ENCODE peak calls at places on chromosomes 4 and X, in eight cellular contexts. F is tibial nerve, O is WERI-Rb-1, H is cardiac muscle cell, V is K562, Q is breast epithelium, B is aorta, G is pancreas. C is an unnamed sample. For H3K27me3, the result is how much of the 10 kb centered on the place peaks cover.

GRCh38 chrX:140762061-140762460 is 52.5 kb downstream of the LINC00632 start:
- DNase-seq in F (no peak), O (peak), H (peak), V (peak), Q (no peak), B (no peak), G (no peak), C (peak)

GRCh38 chr4:124288706-124289486 is 423.6 kb downstream of the ANKRD50 start:
- DNase-seq in F (no peak), O (no peak), H (peak), V (no peak), Q (no peak), B (no peak), G (no peak), C (no peak)

GRCh38 chrX:77749695-77750094 is 36.3 kb downstream of the ATRX start:
- DNase-seq in F (no peak), O (no peak), H (peak), V (no peak), Q (no peak), B (no peak), G (no peak), C (no peak)

GRCh38 chrX:1462596-1463251 is 10.0 kb upstream of the ASMTL start:
- DNase-seq in F (no peak), O (peak), H (peak), V (peak), Q (no peak), B (peak), G (no peak), C (peak)

GRCh38 chr4:86400216-86400615 is 40.4 kb upstream of the MAPK10 start:
- DNase-seq in F (no peak), O (no peak), H (peak), V (no peak), Q (no peak), B (no peak), G (no peak), C (no peak)

GRCh38 chrX:117972681-117973080 is 143.9 kb downstream of the KLHL13 start:
- DNase-seq in F (no peak), O (no peak), H (no peak), V (no peak), Q (no peak), B (no peak), G (no peak), C (peak)

GRCh38 chr4:152247271-152247975 is 288.5 kb downstream of the FBXW7 start:
- DNase-seq in F (no peak), O (no peak), H (no peak), V (no peak), Q (no peak), B (no peak), G (no peak), C (no peak)

GRCh38 chr4:183139058-183139740 is 40.1 kb downstream of the WWC2 start:
- DNase-seq in F (no peak), O (no peak), H (no peak), V (no peak), Q (no peak), B (no peak), G (no peak), C (no peak)

GRCh38 chr4:158193171-158193749 is 17.0 kb upstream of the TMEM144 start:
- DNase-seq in F (no peak), O (no peak), H (peak), V (peak), Q (no peak), B (no peak), G (no peak), C (no peak)

GRCh38 chrX:153928846-153929245 is 2.8 kb upstream of the ARHGAP4 start:
- DNase-seq in F (no peak), O (no peak), H (no peak), V (no peak), Q (no peak), B (no peak), G (no peak), C (no peak)

GRCh38 chr4:177239878-177240277 is 69.8 kb upstream of the NEIL3 start:
- DNase-seq in F (no peak), O (no peak), H (no peak), V (no peak), Q (no peak), B (no peak), G (no peak), C (no peak)

GRCh38 chr4:53932784-53933183 is 131.6 kb downstream of the CHIC2 start:
- DNase-seq in F (no peak), O (no peak), H (peak), V (no peak), Q (no peak), B (no peak), G (no peak), C (peak)

GRCh38 chrX:9396930-9397329 is 67.9 kb upstream of the TBL1X start:
- DNase-seq in F (no peak), O (no peak), H (peak), V (no peak), Q (no peak), B (no peak), G (no peak), C (no peak)

GRCh38 chr4:48602763-48603162 is 112.7 kb downstream of the ZAR1 start:
- DNase-seq in F (no peak), O (no peak), H (no peak), V (no peak), Q (no peak), B (no peak), G (no peak), C (peak)

GRCh38 chr4:1626151-1626550 is 58.0 kb downstream of the FAM53A start:
- DNase-seq in F (no peak), O (no peak), H (no peak), V (no peak), Q (no peak), B (no peak), G (no peak), C (no peak)

GRCh38 chrX:10393899-10394298 is 226.5 kb downstream of the MID1 start:
- DNase-seq in F (no peak), O (no peak), H (peak), V (no peak), Q (no peak), B (no peak), G (no peak), C (no peak)

GRCh38 chr4:41256131-41256739 is 493 bp upstream of the UCHL1 start:
- DNase-seq in F (no peak), O (no peak), H (peak), V (no peak), Q (no peak), B (no peak), G (no peak), C (no peak)

GRCh38 chr4:7252510-7253340 is 60.4 kb downstream of the SORCS2 start:
- DNase-seq in F (no peak), O (no peak), H (no peak), V (peak), Q (no peak), B (no peak), G (no peak), C (no peak)

GRCh38 chr4:186693159-186693815 is 30.4 kb downstream of the FAT1 start:
- DNase-seq in F (peak), O (no peak), H (peak), V (peak), Q (no peak), B (peak), G (peak), C (peak)

GRCh38 chr4:41681054-41681453 is 67.5 kb downstream of the PHOX2B start:
- DNase-seq in F (no peak), O (no peak), H (no peak), V (no peak), Q (no peak), B (no peak), G (no peak), C (no peak)

GRCh38 chr4:108398326-108398725 is 222.1 kb upstream of the RPL34 start:
- DNase-seq in F (no peak), O (no peak), H (no peak), V (no peak), Q (no peak), B (no peak), G (no peak), C (no peak)

GRCh38 chr4:132593717-132594400 is 555.2 kb upstream of the PCDH10 start:
- DNase-seq in F (no peak), O (no peak), H (no peak), V (no peak), Q (no peak), B (no peak), G (no peak), C (peak)

GRCh38 chr4:108030332-108030731 is 40.6 kb downstream of the HADH start:
- DNase-seq in F (peak), O (peak), H (peak), V (peak), Q (no peak), B (no peak), G (no peak), C (peak)

GRCh38 chr4:104969394-104970066 is 177.1 kb upstream of the TET2 start:
- DNase-seq in F (no peak), O (no peak), H (no peak), V (no peak), Q (no peak), B (no peak), G (no peak), C (no peak)

GRCh38 chr4:140281828-140282227 is 91.6 kb upstream of the SCOC start:
- DNase-seq in F (no peak), O (no peak), H (peak), V (no peak), Q (no peak), B (no peak), G (no peak), C (no peak)

GRCh38 chr4:1490011-1490905 is 84.0 kb upstream of the NKX1-1 start:
- DNase-seq in F (no peak), O (no peak), H (no peak), V (no peak), Q (no peak), B (no peak), G (peak), C (no peak)

GRCh38 chr4:40307627-40308497 is 27.3 kb upstream of the CHRNA9 start:
- DNase-seq in F (no peak), O (no peak), H (no peak), V (peak), Q (no peak), B (no peak), G (no peak), C (no peak)

GRCh38 chrX:48487362-48487785 is 11.4 kb downstream of the FTSJ1 start:
- DNase-seq in F (no peak), O (no peak), H (peak), V (peak), Q (no peak), B (peak), G (no peak), C (peak)

GRCh38 chr4:169070071-169070894 is 60.2 kb upstream of the CBR4 start:
- DNase-seq in F (no peak), O (no peak), H (peak), V (no peak), Q (peak), B (no peak), G (no peak), C (peak)

GRCh38 chr4:72314869-72315268 is 254.2 kb downstream of the ADAMTS3 start:
- DNase-seq in F (no peak), O (no peak), H (peak), V (no peak), Q (no peak), B (no peak), G (no peak), C (no peak)

GRCh38 chr4:131595140-131595539 is 1554.0 kb upstream of the PCDH10 start:
- DNase-seq in F (no peak), O (no peak), H (no peak), V (no peak), Q (no peak), B (no peak), G (no peak), C (no peak)

GRCh38 chr4:181701219-181701618 is 542.0 kb upstream of the TENM3 start:
- DNase-seq in F (no peak), O (no peak), H (no peak), V (no peak), Q (no peak), B (no peak), G (no peak), C (no peak)
- H3K27me3 ChIP-seq in F (under half), O (under half), H (under half), V (under half), Q (under half), B (under half), G (under half), C (under half)

DNA sequence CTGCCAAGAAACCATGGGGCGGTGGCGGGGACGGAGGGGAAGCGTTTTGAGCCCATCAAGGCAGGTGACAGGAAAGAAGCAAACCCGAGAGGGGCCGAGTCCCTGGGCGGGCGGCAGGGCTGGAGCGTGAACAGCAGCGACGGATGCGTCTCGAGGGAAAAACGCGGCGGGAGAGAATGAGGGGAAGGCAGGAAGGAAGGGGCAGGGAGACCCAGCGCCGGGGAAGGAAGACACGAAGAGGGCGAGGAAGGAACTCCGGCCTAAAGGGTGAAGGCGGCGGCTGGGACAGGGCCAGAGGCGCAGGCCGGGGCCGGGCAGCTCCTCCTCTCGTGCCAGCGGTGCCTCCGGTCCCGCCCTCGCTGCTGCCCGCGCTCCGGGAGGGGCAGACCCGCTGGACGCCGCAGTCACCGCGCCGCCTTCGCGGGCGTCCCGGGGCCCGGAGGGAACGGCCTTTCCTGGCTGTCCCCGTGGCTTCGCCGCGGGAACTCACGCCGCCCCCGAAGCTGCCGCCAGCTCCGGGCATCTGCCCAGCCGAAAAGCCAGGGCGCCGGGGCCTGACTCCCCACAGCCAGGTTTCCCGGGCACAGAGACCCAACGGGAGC is 751 bp upstream of the RGS12 start:
- DNase-seq in F (no peak), O (peak), H (peak), V (peak), Q (peak), B (peak), G (peak), C (no peak)
- H3K27ac ChIP-seq in F (peak), O (peak), H (peak), V (no peak), Q (peak), B (peak), G (peak), C (peak)

DNA sequence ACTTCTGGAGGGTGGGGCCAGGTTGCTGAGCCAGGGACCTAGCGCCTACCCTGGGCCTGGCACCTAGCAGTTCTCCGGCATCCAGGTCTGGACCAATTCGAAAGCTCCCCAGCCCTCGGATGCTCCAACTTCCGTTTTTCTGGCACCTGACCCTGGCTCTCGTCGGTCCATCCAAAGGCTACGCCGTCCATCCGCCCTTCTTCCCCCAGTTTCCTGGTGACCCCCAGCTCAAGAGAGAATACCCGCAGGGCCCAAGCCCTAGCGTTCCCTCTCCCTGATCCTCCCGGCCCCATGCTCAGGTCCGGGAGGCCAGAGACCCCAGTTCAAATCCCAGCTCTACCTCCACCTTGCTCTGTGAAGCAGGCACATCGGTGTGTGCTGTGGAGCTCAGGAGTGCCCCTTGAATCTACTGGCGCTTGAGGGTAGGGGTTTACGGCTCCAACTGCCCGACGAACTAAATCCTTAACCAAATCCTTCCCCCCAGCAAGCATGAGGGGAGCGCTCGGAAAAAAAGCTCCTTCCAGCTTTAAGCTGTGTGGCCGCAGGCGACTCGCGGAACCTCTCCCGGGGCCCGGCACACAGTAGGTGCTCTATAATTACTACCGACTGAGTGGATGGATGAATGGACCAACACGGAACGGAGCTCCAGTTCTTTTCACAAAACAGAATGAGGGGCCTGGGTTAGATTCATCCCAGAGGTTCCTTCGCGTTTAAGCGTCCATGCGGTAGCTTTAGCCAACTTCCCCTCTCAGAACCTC is 1.1 kb downstream of the CRMP1 start:
- DNase-seq in F (no peak), O (peak), H (no peak), V (no peak), Q (no peak), B (no peak), G (no peak), C (no peak)
- H3K27me3 ChIP-seq in F (under half), O (under half), H (half or more), V (under half), Q (under half), B (under half), G (under half), C (half or more)

GRCh38 chr4:27128431-27128830 is 267.8 kb downstream of the STIM2 start:
- DNase-seq in F (no peak), O (no peak), H (no peak), V (no peak), Q (no peak), B (no peak), G (no peak), C (no peak)

GRCh38 chr4:27123769-27124124 is 263.1 kb downstream of the STIM2 start:
- DNase-seq in F (no peak), O (no peak), H (no peak), V (no peak), Q (no peak), B (no peak), G (no peak), C (no peak)

GRCh38 chr4:27117453-27117852 is 256.8 kb downstream of the STIM2 start:
- DNase-seq in F (no peak), O (no peak), H (no peak), V (no peak), Q (peak), B (no peak), G (no peak), C (no peak)

GRCh38 chr4:27121830-27122229 is 261.2 kb downstream of the STIM2 start:
- DNase-seq in F (no peak), O (no peak), H (no peak), V (no peak), Q (no peak), B (no peak), G (no peak), C (no peak)

DNA sequence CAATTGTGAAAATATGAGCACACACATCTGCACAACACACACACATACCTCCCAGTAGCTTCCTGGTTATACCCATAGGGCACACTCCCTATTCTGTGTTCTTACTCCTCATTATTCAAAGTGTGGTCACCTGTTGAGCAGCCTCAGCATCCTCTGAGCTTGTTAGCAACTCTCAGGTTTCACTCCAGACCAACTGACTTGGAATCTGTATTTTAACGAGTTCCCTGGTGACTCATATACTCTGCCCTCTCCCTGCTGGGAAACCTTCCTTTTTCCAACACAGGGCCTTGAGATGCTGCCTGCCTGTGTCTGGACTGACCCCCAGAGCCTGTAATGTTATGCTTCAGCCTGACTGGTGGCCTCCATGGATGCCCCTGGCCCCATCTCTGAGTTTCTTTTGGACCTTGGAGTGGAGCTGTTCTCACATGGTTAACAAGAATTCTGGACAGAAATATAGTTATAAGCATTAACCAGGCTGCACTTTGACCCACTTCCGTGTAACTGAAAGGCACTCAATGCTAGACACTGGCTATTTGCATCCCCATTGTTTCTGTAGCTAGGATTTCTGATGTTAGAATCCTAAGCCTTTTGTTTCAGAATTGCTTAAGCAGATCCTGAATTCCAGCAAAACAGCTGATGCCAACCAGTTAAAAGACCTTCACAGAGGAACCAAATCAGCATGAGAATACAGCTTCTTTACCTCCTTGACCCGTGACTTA is 262.6 kb downstream of the STIM2 start:
- DNase-seq in F (no peak), O (no peak), H (no peak), V (no peak), Q (no peak), B (no peak), G (no peak), C (no peak)
- H3K27ac ChIP-seq in F (no peak), O (no peak), H (no peak), V (no peak), Q (no peak), B (no peak), G (no peak), C (no peak)

GRCh38 chrX:40465735-40466551 is 114.8 kb upstream of the ATP6AP2 start:
- DNase-seq in F (no peak), O (no peak), H (peak), V (peak), Q (no peak), B (no peak), G (no peak), C (no peak)
- H3K27me3 ChIP-seq in F (under half), O (under half), H (under half), V (under half), Q (under half), B (under half), G (under half), C (under half)

GRCh38 chr4:173521474-173522159 is 8.4 kb downstream of the HAND2 start:
- DNase-seq in F (no peak), O (no peak), H (no peak), V (no peak), Q (no peak), B (peak), G (no peak), C (no peak)
- H3K27ac ChIP-seq in F (peak), O (peak), H (peak), V (peak), Q (peak), B (peak), G (peak), C (no peak)

GRCh38 chr4:143700420-143701352 is at the start of gene FREM3:
- DNase-seq in F (no peak), O (peak), H (no peak), V (no peak), Q (no peak), B (peak), G (peak), C (no peak)

GRCh38 chr4:143701365-143701764 is 890 bp upstream of the FREM3 start:
- DNase-seq in F (no peak), O (no peak), H (no peak), V (no peak), Q (no peak), B (no peak), G (no peak), C (no peak)

GRCh38 chr4:143699331-143700059 is 980 bp downstream of the FREM3 start:
- DNase-seq in F (no peak), O (no peak), H (no peak), V (no peak), Q (no peak), B (no peak), G (no peak), C (no peak)

DNA sequence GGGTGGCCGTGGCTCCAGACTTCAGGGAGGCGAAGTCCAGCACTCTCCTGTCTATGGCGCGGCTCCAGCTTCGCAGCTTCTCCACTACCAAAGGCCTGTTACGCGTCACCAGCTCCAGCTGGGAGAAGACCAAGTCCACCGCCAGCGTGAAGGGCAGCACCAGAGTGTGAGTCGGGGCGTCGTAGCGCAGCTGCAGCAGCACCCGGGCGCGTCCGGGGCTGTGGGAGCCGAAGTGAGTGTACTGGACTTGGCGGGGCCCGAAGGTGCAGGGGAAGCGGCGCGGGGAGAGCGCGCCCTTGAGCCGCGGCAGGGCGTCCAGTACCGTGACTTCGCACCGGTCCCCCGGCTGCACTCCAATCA is 435 bp downstream of the FREM3 start:
- DNase-seq in F (no peak), O (no peak), H (peak), V (no peak), Q (no peak), B (peak), G (peak), C (no peak)
- H3K27me3 ChIP-seq in F (under half), O (under half), H (half or more), V (under half), Q (under half), B (under half), G (under half), C (half or more)

C was measured in foreskin keratinocyte.